ENCODE peak calls at places on chromosomes 3 and 15, in six cellular contexts. U is OCI-LY7, T is MM.1S, I is GM23338, Y is HCT116, J is GM23248. K is an unnamed sample.

GRCh38 chr15:37837276-37837675 is 97.2 kb upstream of the TMCO5A start:
- DNase-seq in U (no peak), T (no peak), I (no peak), Y (no peak), J (peak; percentile 24), K (peak; percentile 6)

GRCh38 chr3:56137406-56137805 is 330.9 kb downstream of the ERC2 start:
- DNase-seq in U (no peak), T (no peak), I (no peak), Y (no peak), J (no peak), K (no peak)

GRCh38 chr3:154126651-154127050 is 5.5 kb downstream of the ARHGEF26 start:
- DNase-seq in U (no peak), T (no peak), I (no peak), Y (no peak), J (no peak), K (peak; percentile 36)

GRCh38 chr3:151093905-151094304 is 8.4 kb downstream of the MED12L start:
- DNase-seq in U (peak; percentile 79), T (no peak), I (no peak), Y (no peak), J (no peak), K (no peak)

GRCh38 chr3:168881804-168882203 is 781.7 kb downstream of the MECOM start:
- DNase-seq in U (no peak), T (no peak), I (no peak), Y (no peak), J (no peak), K (peak; percentile 56)

GRCh38 chr3:73164622-73165021 is 103.2 kb downstream of the EBLN2 start:
- DNase-seq in U (no peak), T (no peak), I (peak; percentile 12), Y (no peak), J (no peak), K (no peak)

GRCh38 chr3:181698263-181698944 is 13.3 kb upstream of the SOX2 start:
- DNase-seq in U (no peak), T (no peak), I (peak; percentile 32), Y (no peak), J (no peak), K (no peak)

GRCh38 chr3:8589880-8590556 is 54.6 kb downstream of the SSUH2 start:
- DNase-seq in U (no peak), T (no peak), I (no peak), Y (no peak), J (peak; percentile 70), K (no peak)

GRCh38 chr15:86690566-86690965 is 610.9 kb downstream of the AGBL1 start:
- DNase-seq in U (no peak), T (peak; percentile 13), I (peak; percentile 45), Y (no peak), J (no peak), K (peak; percentile 15)

GRCh38 chr3:83317605-83318004 is 1556.2 kb upstream of the GBE1 start:
- DNase-seq in U (no peak), T (no peak), I (peak; percentile 41), Y (no peak), J (no peak), K (peak; percentile 75)

GRCh38 chr3:123547881-123548534 is 36.8 kb downstream of the HACD2 start:
- DNase-seq in U (no peak), T (no peak), I (no peak), Y (no peak), J (no peak), K (no peak)

GRCh38 chr3:32154180-32154579 is 47.8 kb downstream of the GPD1L start:
- DNase-seq in U (peak; percentile 50), T (no peak), I (peak; percentile 69), Y (no peak), J (peak; percentile 11), K (peak; percentile 30)

GRCh38 chr3:72580910-72581309 is 267.3 kb downstream of the SHQ1 start:
- DNase-seq in U (no peak), T (no peak), I (no peak), Y (no peak), J (no peak), K (no peak)

GRCh38 chr15:87354661-87355410 is 901.7 kb downstream of the NTRK3 start:
- DNase-seq in U (no peak), T (no peak), I (no peak), Y (no peak), J (peak; percentile 88), K (peak; percentile 65)

GRCh38 chr3:42612928-42613327 is 12.4 kb downstream of the NKTR start:
- DNase-seq in U (peak; percentile 5), T (no peak), I (no peak), Y (no peak), J (no peak), K (no peak)

GRCh38 chr15:26882616-26883365 is 15.9 kb downstream of the GABRA5 start:
- DNase-seq in U (no peak), T (no peak), I (no peak), Y (no peak), J (no peak), K (no peak)

GRCh38 chr3:141083831-141084624 is 32.9 kb downstream of the SPSB4 start:
- DNase-seq in U (no peak), T (no peak), I (no peak), Y (no peak), J (no peak), K (no peak)

GRCh38 chr3:30913176-30913575 is 18.7 kb upstream of the GADL1 start:
- DNase-seq in U (no peak), T (no peak), I (no peak), Y (no peak), J (peak; percentile 79), K (no peak)

GRCh38 chr3:159804726-159805410 is 183.8 kb upstream of the IL12A start:
- DNase-seq in U (peak; percentile 58), T (peak; percentile 88), I (peak; percentile 95), Y (peak; percentile 60), J (peak; percentile 94), K (peak; percentile 93)
- H3K4me3 ChIP-seq in U (no peak overlapping the region), T (no peak overlapping the region), I (no peak overlapping the region), Y (no peak overlapping the region), J (peak overlapping the region; percentile 25), K (no peak overlapping the region)

GRCh38 chr3:179182892-179183291 is 34.7 kb downstream of the PIK3CA start:
- DNase-seq in U (no peak), T (no peak), I (no peak), Y (no peak), J (peak; percentile 4), K (no peak)

GRCh38 chr3:179179979-179180758 is 32.0 kb downstream of the PIK3CA start:
- DNase-seq in U (no peak), T (no peak), I (no peak), Y (no peak), J (peak; percentile 54), K (no peak)

GRCh38 chr3:179179256-179179655 is 31.1 kb downstream of the PIK3CA start:
- DNase-seq in U (no peak), T (no peak), I (no peak), Y (no peak), J (no peak), K (no peak)

GRCh38 chr3:179181021-179181472 is 32.9 kb downstream of the PIK3CA start:
- DNase-seq in U (no peak), T (no peak), I (no peak), Y (no peak), J (peak; percentile 72), K (peak; percentile 19)

DNA sequence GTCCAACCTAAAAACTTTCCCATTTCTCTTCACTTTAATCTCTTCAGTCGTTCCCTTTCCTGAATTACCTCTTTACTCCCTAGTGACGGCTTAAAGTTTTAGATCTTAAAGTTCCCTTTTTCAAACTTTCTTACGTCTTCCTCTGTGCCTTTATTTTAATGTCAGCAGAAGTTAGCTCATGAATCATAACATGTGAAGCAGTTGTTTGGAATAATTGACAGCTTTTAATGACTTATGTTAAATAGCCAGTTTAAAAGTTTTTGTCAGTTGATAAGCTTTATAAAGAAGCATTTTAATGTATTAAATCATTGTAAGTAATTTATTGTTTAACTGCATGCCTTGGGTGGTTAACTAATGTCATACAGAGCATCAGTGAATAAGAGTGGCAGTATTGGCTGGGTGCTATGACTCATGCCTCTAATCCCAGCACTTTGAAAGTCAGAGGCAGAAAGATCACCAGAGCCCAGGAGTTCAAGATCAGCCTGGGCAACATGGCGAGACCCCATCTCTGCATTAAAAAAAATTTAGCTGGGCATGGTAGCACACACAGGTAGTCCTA is 33.9 kb downstream of the PIK3CA start:
- DNase-seq in U (no peak), T (no peak), I (no peak), Y (no peak), J (peak; percentile 56), K (peak; percentile 19)
- H3K4me2 ChIP-seq in U (no peak overlapping the region), T (no peak overlapping the region), I (no peak overlapping the region), Y (no peak overlapping the region), J (no peak overlapping the region), K (no peak overlapping the region)

DNA sequence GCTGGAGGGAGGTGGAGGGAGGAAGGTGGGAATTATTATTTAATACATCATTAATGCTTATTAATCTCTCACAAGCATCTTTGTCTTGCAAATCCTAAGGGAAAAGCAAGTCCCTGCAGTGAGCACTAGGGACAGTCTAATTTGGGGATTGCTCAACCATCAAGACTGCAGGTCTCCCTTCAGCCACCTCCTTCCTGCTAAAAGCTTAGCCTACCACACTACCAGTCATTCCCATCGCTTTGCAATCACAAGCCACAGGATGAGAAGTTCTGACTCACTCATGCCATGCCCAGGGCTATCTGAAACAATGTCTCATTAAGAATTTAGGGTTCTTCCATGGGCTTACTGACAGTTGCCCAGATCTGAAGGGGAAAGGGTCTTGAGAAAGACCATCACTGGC is 51.0 kb upstream of the EIF1B start:
- DNase-seq in U (no peak), T (no peak), I (peak; percentile 33), Y (peak; percentile 10), J (peak; percentile 75), K (peak; percentile 66)
- TF ChIP-seq EZH2phosphoT487 in U (no peak), T (no peak), I (no peak), Y (no peak), J (no peak), K (no peak)

GRCh38 chr3:106399208-106399607 is 530.4 kb upstream of the CBLB start:
- DNase-seq in U (no peak), T (no peak), I (no peak), Y (no peak), J (no peak), K (no peak)
- H3K4me3 ChIP-seq in U (no peak overlapping the region), T (no peak overlapping the region), I (no peak overlapping the region), Y (no peak overlapping the region), J (no peak overlapping the region), K (no peak overlapping the region)